ENCODE peak calls at places on chromosomes 7 and 10, in four cellular contexts. U is H9, J is mesendoderm, G is H1. X is an unnamed sample.

GRCh38 chr7:25994433-25994988 is 157.5 kb upstream of the NFE2L3 start:
- DNase-seq in U (no peak), J (no peak), G (no peak), X (no peak)

GRCh38 chr10:58714436-58714835 is 201.8 kb downstream of the BICC1 start:
- DNase-seq in U (no peak), J (no peak), G (no peak), X (no peak)

GRCh38 chr10:85612833-85613232 is 753.8 kb downstream of the GRID1 start:
- DNase-seq in U (peak), J (peak), G (peak), X (no peak)

GRCh38 chr7:54349259-54349658 is 192.9 kb upstream of the VSTM2A start:
- DNase-seq in U (no peak), J (peak), G (no peak), X (no peak)

GRCh38 chr10:90945496-90946070 is 24.7 kb upstream of the ANKRD1 start:
- DNase-seq in U (no peak), J (no peak), G (no peak), X (no peak)

GRCh38 chr10:8365935-8366911 is 311.7 kb downstream of the GATA3 start:
- DNase-seq in U (no peak), J (peak), G (no peak), X (peak)

GRCh38 chr10:119655566-119656001 is 4.4 kb downstream of the BAG3 start:
- DNase-seq in U (no peak), J (no peak), G (no peak), X (peak)

GRCh38 chr7:29299986-29300609 is 105.5 kb downstream of the CHN2 start:
- DNase-seq in U (no peak), J (peak), G (no peak), X (no peak)

GRCh38 chr10:3805791-3806381 is 20.9 kb upstream of the KLF6 start:
- DNase-seq in U (peak), J (peak), G (no peak), X (peak)

GRCh38 chr7:89687266-89687665 is 467.0 kb upstream of the STEAP1 start:
- DNase-seq in U (no peak), J (no peak), G (no peak), X (no peak)

GRCh38 chr10:56823849-56824248 is 462.8 kb upstream of the ZWINT start:
- DNase-seq in U (no peak), J (peak), G (no peak), X (no peak)

GRCh38 chr7:112877671-112878460 is 87.7 kb upstream of the TMEM168 start:
- DNase-seq in U (no peak), J (no peak), G (no peak), X (no peak)
- H3K56ac ChIP-seq in U (no peak), J (no peak), G (no peak), X (no peak)

DNA sequence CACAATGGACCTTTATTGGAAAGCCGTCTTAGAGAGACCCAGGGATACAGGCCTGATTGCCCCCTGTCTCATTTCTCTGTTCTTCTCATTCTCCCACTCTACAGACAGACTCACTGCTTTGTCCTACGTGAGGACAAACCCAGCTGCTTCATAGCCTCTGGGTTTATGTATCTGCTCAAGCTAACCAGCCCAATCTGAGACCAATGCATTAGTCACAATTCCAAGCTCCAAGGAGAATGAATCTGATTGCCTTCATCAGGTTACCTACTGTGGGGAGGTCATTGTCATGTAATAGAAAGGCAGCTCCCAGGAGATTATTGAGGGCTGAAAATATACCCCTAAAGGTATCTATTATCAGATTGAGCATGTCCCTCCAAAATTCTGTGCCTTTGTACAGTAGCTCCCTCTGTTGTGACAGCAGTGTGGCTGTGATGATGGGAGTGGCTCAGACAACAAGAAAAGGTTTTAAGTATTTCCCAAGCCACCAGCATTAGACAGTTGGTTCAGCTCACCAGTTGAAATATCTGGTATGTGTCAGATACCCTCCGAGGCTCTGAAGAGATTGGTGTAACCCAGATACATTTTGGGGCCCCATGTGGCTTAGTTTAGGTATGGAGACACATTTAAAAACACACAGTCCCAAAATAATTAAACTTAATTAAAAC is 123.1 kb upstream of the EEPD1 start:
- DNase-seq in U (no peak), J (no peak), G (no peak), X (no peak)
- H3K56ac ChIP-seq in U (no peak), J (no peak), G (no peak), X (no peak)

GRCh38 chr7:35565927-35566326 is 129.0 kb downstream of the HERPUD2 start:
- DNase-seq in U (no peak), J (peak), G (no peak), X (no peak)

GRCh38 chr7:35576037-35576573 is 118.8 kb downstream of the HERPUD2 start:
- DNase-seq in U (no peak), J (no peak), G (no peak), X (no peak)

GRCh38 chr7:35570926-35571325 is 124.0 kb downstream of the HERPUD2 start:
- DNase-seq in U (no peak), J (no peak), G (no peak), X (no peak)

GRCh38 chr7:35571596-35572240 is 123.2 kb downstream of the HERPUD2 start:
- DNase-seq in U (no peak), J (no peak), G (no peak), X (no peak)
- H3K56ac ChIP-seq in U (no peak), J (no peak), G (no peak), X (no peak)

GRCh38 chr10:25556457-25556856 is 377.6 kb upstream of the MYO3A start:
- DNase-seq in U (no peak), J (no peak), G (no peak), X (peak)

GRCh38 chr10:25557136-25557535 is 376.9 kb upstream of the MYO3A start:
- DNase-seq in U (no peak), J (no peak), G (no peak), X (no peak)

GRCh38 chr10:25555865-25556264 is 378.2 kb upstream of the MYO3A start:
- DNase-seq in U (no peak), J (peak), G (no peak), X (no peak)

GRCh38 chr10:25547391-25547790 is 372.6 kb downstream of the GPR158 start:
- DNase-seq in U (no peak), J (peak), G (no peak), X (no peak)

GRCh38 chr10:25552283-25552919 is 377.6 kb downstream of the GPR158 start:
- DNase-seq in U (no peak), J (no peak), G (no peak), X (no peak)
- H3K56ac ChIP-seq in U (no peak), J (no peak), G (no peak), X (no peak)

DNA sequence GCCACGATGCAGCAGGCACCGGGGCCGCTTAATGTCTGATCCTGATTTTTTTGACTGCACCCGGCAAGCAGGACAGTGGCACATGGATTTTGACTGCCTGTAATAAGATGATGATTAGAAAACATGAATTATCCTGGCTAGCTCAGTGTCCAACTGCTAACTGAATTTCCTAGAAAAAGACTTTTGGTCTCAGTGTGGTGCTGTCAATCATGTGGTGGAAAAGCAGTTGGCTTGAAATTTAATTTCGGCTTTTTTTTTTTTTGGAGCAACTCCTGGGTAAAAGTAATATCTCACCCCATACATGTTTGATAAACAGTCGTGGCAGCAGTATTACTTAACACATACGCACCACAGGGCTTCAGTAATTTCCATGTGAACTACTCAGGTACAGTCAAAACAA is 227.7 kb downstream of the FANK1 start:
- DNase-seq in U (no peak), J (no peak), G (no peak), X (no peak)
- H3K56ac ChIP-seq in U (no peak), J (no peak), G (no peak), X (no peak)

GRCh38 chr10:99565166-99565565 is 32.4 kb downstream of the NKX2-3 start:
- DNase-seq in U (no peak), J (no peak), G (no peak), X (no peak)

GRCh38 chr10:99573806-99574205 is 41.1 kb downstream of the NKX2-3 start:
- DNase-seq in U (no peak), J (no peak), G (no peak), X (no peak)

GRCh38 chr10:99569253-99569939 is 36.7 kb downstream of the NKX2-3 start:
- DNase-seq in U (peak), J (peak), G (no peak), X (no peak)

GRCh38 chr10:99571816-99572215 is 39.1 kb downstream of the NKX2-3 start:
- DNase-seq in U (no peak), J (no peak), G (no peak), X (no peak)

GRCh38 chr10:99569971-99570370 is 37.2 kb downstream of the NKX2-3 start:
- DNase-seq in U (no peak), J (no peak), G (no peak), X (no peak)
- H3K56ac ChIP-seq in U (no peak), J (no peak), G (no peak), X (no peak)

DNA sequence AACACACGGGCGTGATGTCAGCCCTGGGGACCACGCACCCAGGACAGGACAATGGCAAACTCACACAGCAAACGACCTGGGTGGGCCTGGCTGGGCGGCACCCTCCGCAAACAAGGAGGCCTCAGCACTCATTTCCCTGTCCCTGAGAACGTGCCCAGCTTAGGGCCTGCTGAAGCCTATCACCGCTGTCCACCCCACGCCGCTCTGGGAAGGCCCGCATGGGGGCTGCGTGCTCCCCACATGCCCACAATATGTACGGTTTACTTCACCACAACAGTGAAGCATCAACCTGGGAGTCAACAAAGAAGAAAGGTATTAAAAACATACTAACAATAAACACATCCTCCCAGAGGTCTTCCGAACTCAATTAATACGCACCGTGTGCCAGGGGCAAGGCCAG is 12.2 kb downstream of the MAD1L1 start:
- DNase-seq in U (no peak), J (no peak), G (no peak), X (no peak)
- H3K56ac ChIP-seq in U (no peak), J (no peak), G (no peak), X (no peak)

DNA sequence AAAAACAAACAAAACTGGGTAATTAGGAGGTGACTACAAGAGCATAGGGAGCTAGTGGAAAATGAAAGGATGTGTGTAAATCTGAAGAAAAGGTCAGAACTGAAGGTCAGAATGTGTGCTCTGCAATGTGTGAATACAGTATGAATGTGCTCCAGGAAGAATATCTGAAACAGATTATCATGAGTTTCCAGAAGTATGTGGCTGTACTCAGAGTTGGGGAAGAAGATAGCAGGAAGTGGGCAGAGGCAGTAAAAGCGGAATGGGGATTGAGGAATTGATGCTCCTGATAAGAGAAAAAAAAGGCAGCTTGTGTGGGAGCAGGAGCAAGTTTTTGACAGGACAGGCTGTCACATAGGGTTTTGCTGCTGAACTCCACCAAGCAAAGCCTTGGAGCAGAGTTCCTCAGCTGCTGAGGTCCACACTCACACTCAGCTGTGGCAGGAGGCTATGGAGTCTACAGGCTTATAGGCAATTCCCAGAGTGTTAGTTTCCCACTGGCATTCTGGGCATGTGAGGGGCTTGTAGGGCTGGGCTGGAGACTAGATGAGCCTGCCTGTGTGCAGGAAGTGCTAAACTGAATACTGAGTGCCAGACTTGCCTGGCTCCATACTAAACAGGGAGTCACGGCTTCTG is 22.9 kb downstream of the H2AZ2 start:
- DNase-seq in U (no peak), J (no peak), G (no peak), X (peak)
- H3K56ac ChIP-seq in U (no peak), J (no peak), G (no peak), X (no peak)

DNA sequence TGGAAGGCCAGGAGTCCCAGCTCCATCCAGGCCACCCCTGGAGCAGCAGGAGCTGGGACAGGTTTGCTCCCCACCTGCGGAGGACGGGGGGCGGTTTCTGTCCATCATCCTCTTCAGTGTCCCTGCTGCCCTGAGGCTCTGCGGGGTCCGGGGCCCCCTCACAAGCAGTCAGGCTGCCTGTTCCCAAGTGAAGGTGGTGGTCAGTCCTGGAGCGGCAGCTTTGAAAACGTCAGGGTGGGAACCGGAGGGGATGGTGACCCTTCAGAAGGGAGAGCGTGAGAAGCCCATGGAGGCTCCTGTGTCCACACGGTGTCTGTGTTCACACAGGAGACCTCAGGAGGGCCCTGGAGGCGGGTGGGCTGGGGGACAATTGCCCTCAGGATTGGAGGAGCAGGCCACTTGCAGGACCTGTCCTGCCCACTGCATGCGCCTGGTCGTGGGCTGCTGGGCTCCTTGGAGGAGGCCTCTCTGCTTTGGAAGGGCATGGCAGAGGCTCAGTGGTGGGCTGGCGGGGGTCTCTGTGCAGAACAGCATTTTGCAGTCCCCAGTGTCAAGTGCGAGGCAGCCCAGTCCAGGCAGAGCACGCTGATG is 49.3 kb upstream of the INPP5A start:
- DNase-seq in U (no peak), J (no peak), G (no peak), X (no peak)
- H3K56ac ChIP-seq in U (no peak), J (no peak), G (no peak), X (no peak)

X was measured in IMR-90.